ENCODE peak calls at places on chromosomes 7 and 10, in eight cellular contexts. One of them, this sample, is unnamed.

GRCh38 chr7:43761919-43762318 is 3.4 kb downstream of the BLVRA start:
- DNase-seq in foreskin fibroblast: peak
- DNase-seq in WTC11: no peak
- DNase-seq in glutamatergic neuron: no peak
- DNase-seq in choroid plexus epithelial cell: no peak
- DNase-seq in H9: no peak
- DNase-seq in cardiac fibroblast: no peak
- DNase-seq in GM12865: no peak
- DNase-seq in this sample: no peak

GRCh38 chr7:12570529-12571461 is at the start of gene SCIN:
- DNase-seq in foreskin fibroblast: no peak
- DNase-seq in WTC11: peak
- DNase-seq in glutamatergic neuron: peak
- DNase-seq in choroid plexus epithelial cell: no peak
- DNase-seq in H9: peak
- DNase-seq in cardiac fibroblast: peak
- DNase-seq in GM12865: peak
- DNase-seq in this sample: no peak

GRCh38 chr10:92156874-92157273 is 134.0 kb downstream of the CPEB3 start:
- DNase-seq in foreskin fibroblast: peak
- DNase-seq in WTC11: no peak
- DNase-seq in glutamatergic neuron: no peak
- DNase-seq in choroid plexus epithelial cell: no peak
- DNase-seq in H9: no peak
- DNase-seq in cardiac fibroblast: peak
- DNase-seq in GM12865: no peak
- DNase-seq in this sample: no peak

GRCh38 chr7:81618400-81619014 is 151.3 kb downstream of the HGF start:
- DNase-seq in foreskin fibroblast: peak
- DNase-seq in WTC11: no peak
- DNase-seq in glutamatergic neuron: no peak
- DNase-seq in choroid plexus epithelial cell: peak
- DNase-seq in H9: no peak
- DNase-seq in cardiac fibroblast: peak
- DNase-seq in GM12865: no peak
- DNase-seq in this sample: no peak

GRCh38 chr7:132376361-132377013 is 199.8 kb downstream of the PLXNA4 start:
- DNase-seq in foreskin fibroblast: no peak
- DNase-seq in WTC11: no peak
- DNase-seq in glutamatergic neuron: no peak
- DNase-seq in choroid plexus epithelial cell: no peak
- DNase-seq in H9: no peak
- DNase-seq in cardiac fibroblast: no peak
- DNase-seq in GM12865: no peak
- DNase-seq in this sample: no peak

GRCh38 chr10:49628599-49628998 is 14.8 kb downstream of the CHAT start:
- DNase-seq in foreskin fibroblast: no peak
- DNase-seq in WTC11: peak
- DNase-seq in glutamatergic neuron: no peak
- DNase-seq in choroid plexus epithelial cell: no peak
- DNase-seq in H9: no peak
- DNase-seq in cardiac fibroblast: no peak
- DNase-seq in GM12865: no peak
- DNase-seq in this sample: no peak

GRCh38 chr10:21950566-21950965 is 53.0 kb downstream of the DNAJC1 start:
- DNase-seq in foreskin fibroblast: no peak
- DNase-seq in WTC11: no peak
- DNase-seq in glutamatergic neuron: no peak
- DNase-seq in choroid plexus epithelial cell: no peak
- DNase-seq in H9: no peak
- DNase-seq in cardiac fibroblast: no peak
- DNase-seq in GM12865: no peak
- DNase-seq in this sample: no peak

GRCh38 chr10:125871341-125871740 is 9.8 kb downstream of the DHX32 start:
- DNase-seq in foreskin fibroblast: peak
- DNase-seq in WTC11: no peak
- DNase-seq in glutamatergic neuron: no peak
- DNase-seq in choroid plexus epithelial cell: peak
- DNase-seq in H9: no peak
- DNase-seq in cardiac fibroblast: no peak
- DNase-seq in GM12865: no peak
- DNase-seq in this sample: no peak

GRCh38 chr7:7176421-7177043 is 5.8 kb upstream of the C1GALT1 start:
- DNase-seq in foreskin fibroblast: peak
- DNase-seq in WTC11: no peak
- DNase-seq in glutamatergic neuron: no peak
- DNase-seq in choroid plexus epithelial cell: peak
- DNase-seq in H9: no peak
- DNase-seq in cardiac fibroblast: peak
- DNase-seq in GM12865: no peak
- DNase-seq in this sample: no peak

GRCh38 chr10:287814-288213 is 152.6 kb downstream of the ZMYND11 start:
- DNase-seq in foreskin fibroblast: no peak
- DNase-seq in WTC11: peak
- DNase-seq in glutamatergic neuron: no peak
- DNase-seq in choroid plexus epithelial cell: no peak
- DNase-seq in H9: peak
- DNase-seq in cardiac fibroblast: peak
- DNase-seq in GM12865: no peak
- DNase-seq in this sample: no peak

GRCh38 chr10:99620713-99621453 is 644 bp upstream of the SLC25A28 start:
- DNase-seq in foreskin fibroblast: peak
- DNase-seq in WTC11: peak
- DNase-seq in glutamatergic neuron: peak
- DNase-seq in choroid plexus epithelial cell: peak
- DNase-seq in H9: peak
- DNase-seq in cardiac fibroblast: peak
- DNase-seq in GM12865: peak
- DNase-seq in this sample: peak

GRCh38 chr10:34236927-34237326 is 578.2 kb downstream of the PARD3 start:
- DNase-seq in foreskin fibroblast: peak
- DNase-seq in WTC11: no peak
- DNase-seq in glutamatergic neuron: no peak
- DNase-seq in choroid plexus epithelial cell: peak
- DNase-seq in H9: no peak
- DNase-seq in cardiac fibroblast: no peak
- DNase-seq in GM12865: no peak
- DNase-seq in this sample: no peak

GRCh38 chr7:26993816-26994810 is 101.7 kb downstream of the HOXA1 start:
- DNase-seq in foreskin fibroblast: peak
- DNase-seq in WTC11: no peak
- DNase-seq in glutamatergic neuron: no peak
- DNase-seq in choroid plexus epithelial cell: no peak
- DNase-seq in H9: no peak
- DNase-seq in cardiac fibroblast: peak
- DNase-seq in GM12865: no peak
- DNase-seq in this sample: no peak

GRCh38 chr7:1986366-1987083 is 246.2 kb downstream of the MAD1L1 start:
- DNase-seq in foreskin fibroblast: no peak
- DNase-seq in WTC11: no peak
- DNase-seq in glutamatergic neuron: no peak
- DNase-seq in choroid plexus epithelial cell: no peak
- DNase-seq in H9: no peak
- DNase-seq in cardiac fibroblast: no peak
- DNase-seq in GM12865: no peak
- DNase-seq in this sample: no peak

GRCh38 chr7:120743128-120743527 is 114.8 kb downstream of the TSPAN12 start:
- DNase-seq in foreskin fibroblast: no peak
- DNase-seq in WTC11: no peak
- DNase-seq in glutamatergic neuron: no peak
- DNase-seq in choroid plexus epithelial cell: no peak
- DNase-seq in H9: no peak
- DNase-seq in cardiac fibroblast: no peak
- DNase-seq in GM12865: no peak
- DNase-seq in this sample: no peak

GRCh38 chr7:76047305-76047810 is 442 bp downstream of the STYXL1 start:
- DNase-seq in foreskin fibroblast: no peak
- DNase-seq in WTC11: no peak
- DNase-seq in glutamatergic neuron: peak
- DNase-seq in choroid plexus epithelial cell: peak
- DNase-seq in H9: no peak
- DNase-seq in cardiac fibroblast: peak
- DNase-seq in GM12865: peak
- DNase-seq in this sample: no peak

GRCh38 chr10:97004591-97004990 is 172.5 kb downstream of the LCOR start:
- DNase-seq in foreskin fibroblast: no peak
- DNase-seq in WTC11: no peak
- DNase-seq in glutamatergic neuron: no peak
- DNase-seq in choroid plexus epithelial cell: no peak
- DNase-seq in H9: no peak
- DNase-seq in cardiac fibroblast: no peak
- DNase-seq in GM12865: no peak
- DNase-seq in this sample: no peak

GRCh38 chr10:44339218-44339617 is 45.7 kb downstream of the CXCL12 start:
- DNase-seq in foreskin fibroblast: no peak
- DNase-seq in WTC11: no peak
- DNase-seq in glutamatergic neuron: no peak
- DNase-seq in choroid plexus epithelial cell: peak
- DNase-seq in H9: no peak
- DNase-seq in cardiac fibroblast: no peak
- DNase-seq in GM12865: no peak
- DNase-seq in this sample: no peak

GRCh38 chr7:105827106-105827870 is 49.1 kb downstream of the ATXN7L1 start:
- DNase-seq in foreskin fibroblast: no peak
- DNase-seq in WTC11: no peak
- DNase-seq in glutamatergic neuron: no peak
- DNase-seq in choroid plexus epithelial cell: no peak
- DNase-seq in H9: no peak
- DNase-seq in cardiac fibroblast: peak
- DNase-seq in GM12865: no peak
- DNase-seq in this sample: no peak

GRCh38 chr7:452230-452751 is 67.4 kb downstream of the PDGFA start:
- DNase-seq in foreskin fibroblast: no peak
- DNase-seq in WTC11: peak
- DNase-seq in glutamatergic neuron: no peak
- DNase-seq in choroid plexus epithelial cell: peak
- DNase-seq in H9: no peak
- DNase-seq in cardiac fibroblast: no peak
- DNase-seq in GM12865: peak
- DNase-seq in this sample: no peak

GRCh38 chr7:67377939-67378862 is 381.6 kb downstream of the TYW1 start:
- DNase-seq in foreskin fibroblast: peak
- DNase-seq in WTC11: peak
- DNase-seq in glutamatergic neuron: peak
- DNase-seq in choroid plexus epithelial cell: peak
- DNase-seq in H9: peak
- DNase-seq in cardiac fibroblast: peak
- DNase-seq in GM12865: peak
- DNase-seq in this sample: peak
- TF ChIP-seq CTCF in foreskin fibroblast: peak
- TF ChIP-seq CTCF in WTC11: peak
- TF ChIP-seq CTCF in glutamatergic neuron: peak
- TF ChIP-seq CTCF in choroid plexus epithelial cell: peak
- TF ChIP-seq CTCF in H9: peak
- TF ChIP-seq CTCF in cardiac fibroblast: peak
- TF ChIP-seq CTCF in GM12865: peak
- TF ChIP-seq CTCF in this sample: peak

DNA sequence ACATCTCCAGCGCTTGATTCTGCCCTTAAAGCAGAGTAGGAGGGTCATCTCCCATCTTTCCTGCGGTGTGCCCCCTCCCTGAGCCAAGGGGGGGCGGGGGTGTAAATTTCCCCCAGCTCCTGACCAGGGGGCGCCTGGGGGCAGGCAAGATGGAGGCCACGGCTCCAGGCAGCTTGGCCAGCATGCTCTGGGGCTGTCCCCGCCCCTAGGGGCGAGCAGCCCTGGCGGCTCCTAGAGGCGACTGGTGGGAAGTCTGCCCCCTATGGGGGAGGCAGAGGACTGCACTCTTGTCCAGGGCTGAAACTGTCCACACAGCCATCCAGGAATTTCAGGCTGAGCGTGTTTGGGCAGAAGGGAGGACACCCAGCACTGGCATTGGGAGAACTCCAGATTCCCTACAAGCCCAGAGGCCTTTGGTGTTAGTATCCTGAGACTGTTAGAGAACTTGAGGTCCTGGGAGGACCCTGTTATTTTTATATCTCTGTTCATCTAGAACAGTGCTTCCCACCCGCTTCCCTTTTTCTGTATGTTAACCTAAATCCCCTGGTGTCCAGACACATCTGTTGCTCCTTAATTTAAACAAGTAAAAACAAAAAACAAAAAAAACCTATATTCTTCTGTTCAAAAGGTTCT is 4.6 kb downstream of the STRA8 start:
- DNase-seq in foreskin fibroblast: no peak
- DNase-seq in WTC11: peak
- DNase-seq in glutamatergic neuron: no peak
- DNase-seq in choroid plexus epithelial cell: no peak
- DNase-seq in H9: peak
- DNase-seq in cardiac fibroblast: no peak
- DNase-seq in GM12865: peak
- DNase-seq in this sample: no peak
- TF ChIP-seq CTCF in foreskin fibroblast: peak
- TF ChIP-seq CTCF in WTC11: peak
- TF ChIP-seq CTCF in glutamatergic neuron: peak
- TF ChIP-seq CTCF in choroid plexus epithelial cell: peak
- TF ChIP-seq CTCF in H9: peak
- TF ChIP-seq CTCF in cardiac fibroblast: peak
- TF ChIP-seq CTCF in GM12865: peak
- TF ChIP-seq CTCF in this sample: no peak

DNA sequence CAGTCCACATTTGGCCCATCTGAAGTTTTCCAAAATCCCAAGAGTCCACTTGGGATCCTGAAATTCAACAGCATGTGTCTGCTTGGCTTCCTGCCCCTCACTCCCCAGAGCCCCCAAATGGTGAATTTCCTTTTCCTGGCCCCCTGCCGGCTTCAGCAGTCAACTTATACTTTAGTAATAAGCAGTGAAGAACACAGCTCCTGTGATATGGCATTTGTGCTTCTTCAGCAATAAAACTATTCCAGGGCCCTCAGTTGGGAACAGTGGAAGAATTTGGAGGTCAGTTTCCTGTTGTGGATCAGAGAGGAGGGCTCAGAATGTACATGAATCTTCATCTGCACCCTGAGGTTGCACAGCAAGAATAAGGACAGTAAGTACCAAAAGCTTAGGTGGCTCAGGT is 51.0 kb downstream of the PRF1 start:
- DNase-seq in foreskin fibroblast: no peak
- DNase-seq in WTC11: no peak
- DNase-seq in glutamatergic neuron: no peak
- DNase-seq in choroid plexus epithelial cell: peak
- DNase-seq in H9: no peak
- DNase-seq in cardiac fibroblast: no peak
- DNase-seq in GM12865: no peak
- DNase-seq in this sample: no peak
- TF ChIP-seq CTCF in foreskin fibroblast: peak
- TF ChIP-seq CTCF in WTC11: no peak
- TF ChIP-seq CTCF in glutamatergic neuron: no peak
- TF ChIP-seq CTCF in choroid plexus epithelial cell: no peak
- TF ChIP-seq CTCF in H9: no peak
- TF ChIP-seq CTCF in cardiac fibroblast: no peak
- TF ChIP-seq CTCF in GM12865: no peak
- TF ChIP-seq CTCF in this sample: no peak

GRCh38 chr7:129824291-129825004 is 128.3 kb downstream of the UBE2H start:
- DNase-seq in foreskin fibroblast: no peak
- DNase-seq in WTC11: no peak
- DNase-seq in glutamatergic neuron: peak
- DNase-seq in choroid plexus epithelial cell: no peak
- DNase-seq in H9: no peak
- DNase-seq in cardiac fibroblast: no peak
- DNase-seq in GM12865: no peak
- DNase-seq in this sample: no peak
- TF ChIP-seq CTCF in foreskin fibroblast: no peak
- TF ChIP-seq CTCF in WTC11: no peak
- TF ChIP-seq CTCF in glutamatergic neuron: no peak
- TF ChIP-seq CTCF in choroid plexus epithelial cell: no peak
- TF ChIP-seq CTCF in H9: no peak
- TF ChIP-seq CTCF in cardiac fibroblast: no peak
- TF ChIP-seq CTCF in GM12865: no peak
- TF ChIP-seq CTCF in this sample: no peak